ENCODE peak calls at places on chromosomes 12 and 14, in nine cellular contexts. E is AG04449; D is lower lobe of right lung; T is right atrium auricular region; S is thoracic aorta; U is cardiac muscle cell; J is heart left ventricle; X is esophagus squamous epithelium; A is activated CD8-positive, alpha-beta T cell treated with anti-CD3 and anti-CD28 coated beads for 36 hours. V is an unnamed sample.

GRCh38 chr14:31934767-31935266 is 142.3 kb upstream of the ARHGAP5 start:
- DNase-seq in T (no peak), J (peak; percentile 47), X (no peak), D (no peak), S (no peak), E (no peak), A (no peak), U (peak; percentile 81), V (peak; percentile 18)

GRCh38 chr14:20262642-20263128 is 23.6 kb downstream of the OR11H4 start:
- DNase-seq in A (no peak), T (no peak), U (peak; percentile 57), X (no peak), S (no peak), E (no peak), D (no peak), J (no peak), V (no peak)

GRCh38 chr12:85273411-85274075 is 6.5 kb upstream of the ALX1 start:
- DNase-seq in X (no peak), T (no peak), U (no peak), A (no peak), D (no peak), S (no peak), J (no peak), E (no peak), V (no peak)

GRCh38 chr12:132186208-132186856 is 42.1 kb downstream of the NOC4L start:
- DNase-seq in X (no peak), U (no peak), S (no peak), T (no peak), J (no peak), E (no peak), D (no peak), A (no peak), V (no peak)

GRCh38 chr12:120504587-120504986 is 8.7 kb downstream of the DYNLL1 start:
- DNase-seq in E (no peak), T (no peak), J (no peak), U (no peak), A (no peak), X (no peak), S (no peak), D (no peak), V (no peak)

GRCh38 chr14:48943913-48944312 is 642.3 kb downstream of the RPS29 start:
- DNase-seq in T (no peak), U (no peak), A (no peak), J (no peak), E (no peak), X (no peak), D (no peak), S (no peak), V (no peak)

GRCh38 chr12:28191018-28191595 is 851 bp downstream of the CCDC91 start:
- DNase-seq in T (peak; percentile 73), E (no peak), X (no peak), S (peak; percentile 25), U (no peak), D (no peak), J (peak; percentile 31), A (peak; percentile 65), V (no peak)

GRCh38 chr12:48977290-48978281 is 536 bp upstream of the WNT1 start:
- DNase-seq in A (peak; percentile 88), S (no peak), U (no peak), J (peak; percentile 69), T (no peak), D (peak; percentile 83), X (no peak), E (no peak), V (peak; percentile 81)

GRCh38 chr12:57815177-57816000 is 3.1 kb downstream of the AVIL start:
- DNase-seq in U (no peak), E (no peak), A (no peak), J (no peak), X (no peak), D (no peak), T (no peak), S (no peak), V (no peak)

DNA sequence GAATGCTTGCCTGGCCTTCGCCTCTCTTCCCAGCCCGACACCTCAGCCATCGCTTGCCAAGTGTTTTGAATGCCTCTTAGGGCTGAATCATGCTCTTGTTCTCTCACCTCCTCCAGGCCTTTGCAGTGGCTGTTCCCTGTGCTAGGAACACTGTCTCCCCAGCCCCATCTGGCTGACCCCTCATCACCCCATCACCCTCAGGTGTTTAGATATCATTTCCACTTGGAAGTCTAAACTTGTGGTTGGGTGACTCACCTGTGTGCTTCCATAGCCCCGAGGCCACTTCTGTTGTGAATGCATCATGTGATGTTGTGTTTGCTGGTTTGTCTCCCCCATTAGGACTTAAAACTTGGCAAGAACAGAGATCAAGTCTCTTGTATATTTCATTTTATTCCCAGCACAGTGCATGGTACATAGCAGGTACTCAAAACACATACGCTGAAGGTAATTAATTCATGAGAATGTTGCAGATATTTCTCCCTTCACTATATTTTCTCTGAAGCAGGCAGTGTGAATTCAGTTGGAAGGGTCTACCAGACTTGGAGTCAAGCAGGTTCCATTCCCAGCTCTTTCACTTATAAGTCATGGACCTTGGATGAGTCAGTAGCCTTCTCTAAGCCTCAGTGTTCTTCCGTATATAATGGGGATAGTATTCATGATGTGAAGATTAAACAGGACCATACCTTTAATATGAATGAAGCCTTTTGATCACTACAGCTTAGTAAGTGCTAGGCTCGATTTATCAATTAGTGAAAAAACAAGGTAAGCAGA is 67.8 kb downstream of the HRK start:
- DNase-seq in T (no peak), X (no peak), A (no peak), S (no peak), E (no peak), J (no peak), U (no peak), D (no peak), V (no peak)
- TF ChIP-seq CTCF in T (no peak), X (no peak), A (no peak), S (no peak), E (no peak), J (no peak), U (no peak), D (no peak), V (no peak)

GRCh38 chr14:64040044-64040443 is 187.2 kb downstream of the SYNE2 start:
- DNase-seq in T (no peak), D (no peak), U (peak; percentile 22), X (no peak), J (no peak), S (no peak), A (no peak), E (no peak), V (no peak)
- TF ChIP-seq CTCF in T (no peak), D (no peak), U (peak; percentile 23), X (peak; percentile 18), J (no peak), S (peak; percentile 30), A (no peak), E (peak; percentile 5), V (peak; percentile 38)

GRCh38 chr12:64387201-64387816 is 3.2 kb downstream of the C12orf56 start:
- DNase-seq in J (no peak), U (no peak), T (no peak), X (no peak), A (no peak), S (no peak), E (no peak), D (no peak), V (no peak)

GRCh38 chr12:64390275-64390851 is at the start of gene C12orf56:
- DNase-seq in A (peak; percentile 40), J (no peak), T (no peak), E (no peak), X (no peak), U (peak; percentile 25), S (no peak), D (no peak), V (peak; percentile 11)

GRCh38 chr12:64395739-64396138 is 5.2 kb upstream of the C12orf56 start:
- DNase-seq in J (no peak), S (no peak), U (peak; percentile 35), X (no peak), T (no peak), E (no peak), D (no peak), A (no peak), V (no peak)

GRCh38 chr12:64389154-64389553 is 1.4 kb downstream of the C12orf56 start:
- DNase-seq in U (no peak), E (no peak), J (no peak), X (no peak), S (no peak), D (no peak), T (no peak), A (no peak), V (no peak)

DNA sequence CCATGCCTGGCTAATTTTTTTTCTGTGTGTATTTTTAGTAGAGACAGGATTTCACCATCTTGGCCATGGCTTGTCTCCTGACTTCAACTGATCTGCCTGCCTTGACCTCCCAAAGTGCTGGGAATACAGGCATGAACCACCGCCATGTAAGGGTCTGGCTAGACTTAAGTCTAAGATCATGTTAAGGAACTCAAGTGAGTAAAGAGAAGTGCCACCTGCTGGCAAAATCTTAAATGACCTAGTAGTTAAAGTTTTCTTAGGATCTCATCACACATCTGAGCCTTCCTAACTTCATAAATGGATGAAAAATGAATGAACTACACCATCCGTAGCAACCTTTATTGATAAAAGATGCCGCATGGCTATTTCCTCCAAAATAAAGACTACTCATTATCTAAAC is 1.7 kb upstream of the C12orf56 start:
- DNase-seq in U (peak; percentile 65), A (peak; percentile 39), T (no peak), D (no peak), E (no peak), J (no peak), X (no peak), S (no peak), V (no peak)
- TF ChIP-seq CTCF in U (peak; percentile 41), A (peak; percentile 35), T (peak; percentile 22), D (peak; percentile 21), E (peak; percentile 21), J (no peak), X (no peak), S (no peak), V (peak; percentile 56)

GRCh38 chr12:401235-402126 is at the start of gene CCDC77:
- DNase-seq in E (peak; percentile 40), X (no peak), A (peak; percentile 95), T (peak; percentile 95), S (peak; percentile 72), U (peak; percentile 94), J (peak; percentile 91), D (peak; percentile 92), V (peak; percentile 91)
- TF ChIP-seq CTCF in E (peak; percentile 39), X (no peak), A (no peak), T (peak; percentile 52), S (no peak), U (peak; percentile 36), J (peak; percentile 15), D (peak; percentile 30), V (peak; percentile 37)